ENCODE peak calls at places on chromosomes 7 and 10, in seven cellular contexts. One of them, this sample, is unnamed.

GRCh38 chr7:2796358-2797352 is 47.5 kb downstream of the GNA12 start:
- DNase-seq in Panc1: no peak
- DNase-seq in lower lobe of right lung: no peak
- DNase-seq in astrocyte of the spinal cord: peak; percentile 73
- DNase-seq in prostate gland: no peak
- DNase-seq in A549: no peak
- DNase-seq in cardiac fibroblast: peak; percentile 99
- DNase-seq in this sample: peak; percentile 78

GRCh38 chr10:3850999-3851937 is 66.3 kb upstream of the KLF6 start:
- DNase-seq in astrocyte of the spinal cord: peak; percentile 90
- DNase-seq in cardiac fibroblast: peak; percentile 78
- DNase-seq in lower lobe of right lung: no peak
- DNase-seq in Panc1: peak; percentile 88
- DNase-seq in A549: peak; percentile 83
- DNase-seq in prostate gland: no peak
- DNase-seq in this sample: peak; percentile 78

GRCh38 chr10:86769991-86770390 is 13.6 kb downstream of the BMPR1A start:
- DNase-seq in prostate gland: no peak
- DNase-seq in astrocyte of the spinal cord: no peak
- DNase-seq in Panc1: no peak
- DNase-seq in lower lobe of right lung: no peak
- DNase-seq in cardiac fibroblast: no peak
- DNase-seq in A549: no peak
- DNase-seq in this sample: no peak

GRCh38 chr7:130831817-130832481 is 97.9 kb upstream of the KLF14 start:
- DNase-seq in A549: peak; percentile 60
- DNase-seq in cardiac fibroblast: peak; percentile 78
- DNase-seq in prostate gland: no peak
- DNase-seq in lower lobe of right lung: no peak
- DNase-seq in astrocyte of the spinal cord: peak; percentile 50
- DNase-seq in Panc1: no peak
- DNase-seq in this sample: no peak

GRCh38 chr10:67539312-67539711 is 156.7 kb downstream of the CTNNA3 start:
- DNase-seq in prostate gland: no peak
- DNase-seq in cardiac fibroblast: peak; percentile 1
- DNase-seq in lower lobe of right lung: no peak
- DNase-seq in A549: no peak
- DNase-seq in Panc1: no peak
- DNase-seq in astrocyte of the spinal cord: no peak
- DNase-seq in this sample: no peak

GRCh38 chr10:14186245-14186644 is 144.5 kb downstream of the FRMD4A start:
- DNase-seq in astrocyte of the spinal cord: peak; percentile 20
- DNase-seq in A549: peak; percentile 17
- DNase-seq in prostate gland: no peak
- DNase-seq in lower lobe of right lung: no peak
- DNase-seq in cardiac fibroblast: no peak
- DNase-seq in Panc1: no peak
- DNase-seq in this sample: no peak

GRCh38 chr7:155667241-155667849 is 22.9 kb downstream of the RBM33 start:
- DNase-seq in Panc1: no peak
- DNase-seq in cardiac fibroblast: no peak
- DNase-seq in lower lobe of right lung: no peak
- DNase-seq in prostate gland: no peak
- DNase-seq in A549: no peak
- DNase-seq in astrocyte of the spinal cord: no peak
- DNase-seq in this sample: no peak

GRCh38 chr7:2248984-2249694 is 7.1 kb downstream of the NUDT1 start:
- DNase-seq in A549: peak; percentile 71
- DNase-seq in lower lobe of right lung: peak; percentile 70
- DNase-seq in prostate gland: no peak
- DNase-seq in cardiac fibroblast: peak; percentile 94
- DNase-seq in astrocyte of the spinal cord: peak; percentile 98
- DNase-seq in Panc1: no peak
- DNase-seq in this sample: peak; percentile 90

GRCh38 chr10:22185586-22185985 is 32.2 kb downstream of the EBLN1 start:
- DNase-seq in lower lobe of right lung: no peak
- DNase-seq in A549: no peak
- DNase-seq in astrocyte of the spinal cord: no peak
- DNase-seq in prostate gland: no peak
- DNase-seq in cardiac fibroblast: no peak
- DNase-seq in Panc1: no peak
- DNase-seq in this sample: no peak

GRCh38 chr10:69348824-69349541 is 67.7 kb downstream of the TACR2 start:
- DNase-seq in lower lobe of right lung: no peak
- DNase-seq in astrocyte of the spinal cord: peak; percentile 92
- DNase-seq in cardiac fibroblast: peak; percentile 93
- DNase-seq in Panc1: peak; percentile 52
- DNase-seq in prostate gland: no peak
- DNase-seq in A549: peak; percentile 78
- DNase-seq in this sample: peak; percentile 64
- H3K4me3 ChIP-seq in lower lobe of right lung: no peak overlapping the region
- H3K4me3 ChIP-seq in astrocyte of the spinal cord: no peak overlapping the region
- H3K4me3 ChIP-seq in cardiac fibroblast: no peak overlapping the region
- H3K4me3 ChIP-seq in Panc1: no peak overlapping the region
- H3K4me3 ChIP-seq in prostate gland: no peak overlapping the region
- H3K4me3 ChIP-seq in A549: no peak overlapping the region
- H3K4me3 ChIP-seq in this sample: no peak overlapping the region

GRCh38 chr7:23469961-23470250 is 385 bp downstream of the IGF2BP3 start:
- DNase-seq in cardiac fibroblast: no peak
- DNase-seq in lower lobe of right lung: no peak
- DNase-seq in Panc1: no peak
- DNase-seq in A549: peak; percentile 36
- DNase-seq in prostate gland: no peak
- DNase-seq in astrocyte of the spinal cord: no peak
- DNase-seq in this sample: no peak

GRCh38 chr7:23468721-23469149 is 1.6 kb downstream of the IGF2BP3 start:
- DNase-seq in prostate gland: no peak
- DNase-seq in A549: no peak
- DNase-seq in cardiac fibroblast: no peak
- DNase-seq in lower lobe of right lung: no peak
- DNase-seq in Panc1: no peak
- DNase-seq in astrocyte of the spinal cord: no peak
- DNase-seq in this sample: no peak

GRCh38 chr7:23470290-23471089 is at the start of gene IGF2BP3:
- DNase-seq in Panc1: peak; percentile 97
- DNase-seq in prostate gland: no peak
- DNase-seq in A549: peak; percentile 98
- DNase-seq in astrocyte of the spinal cord: peak; percentile 98
- DNase-seq in lower lobe of right lung: no peak
- DNase-seq in cardiac fibroblast: peak; percentile 98
- DNase-seq in this sample: peak; percentile 90

GRCh38 chr7:23467731-23468720 is 2.3 kb downstream of the IGF2BP3 start:
- DNase-seq in Panc1: no peak
- DNase-seq in prostate gland: no peak
- DNase-seq in A549: peak; percentile 62
- DNase-seq in astrocyte of the spinal cord: peak; percentile 63
- DNase-seq in lower lobe of right lung: no peak
- DNase-seq in cardiac fibroblast: peak; percentile 74
- DNase-seq in this sample: peak; percentile 45

DNA sequence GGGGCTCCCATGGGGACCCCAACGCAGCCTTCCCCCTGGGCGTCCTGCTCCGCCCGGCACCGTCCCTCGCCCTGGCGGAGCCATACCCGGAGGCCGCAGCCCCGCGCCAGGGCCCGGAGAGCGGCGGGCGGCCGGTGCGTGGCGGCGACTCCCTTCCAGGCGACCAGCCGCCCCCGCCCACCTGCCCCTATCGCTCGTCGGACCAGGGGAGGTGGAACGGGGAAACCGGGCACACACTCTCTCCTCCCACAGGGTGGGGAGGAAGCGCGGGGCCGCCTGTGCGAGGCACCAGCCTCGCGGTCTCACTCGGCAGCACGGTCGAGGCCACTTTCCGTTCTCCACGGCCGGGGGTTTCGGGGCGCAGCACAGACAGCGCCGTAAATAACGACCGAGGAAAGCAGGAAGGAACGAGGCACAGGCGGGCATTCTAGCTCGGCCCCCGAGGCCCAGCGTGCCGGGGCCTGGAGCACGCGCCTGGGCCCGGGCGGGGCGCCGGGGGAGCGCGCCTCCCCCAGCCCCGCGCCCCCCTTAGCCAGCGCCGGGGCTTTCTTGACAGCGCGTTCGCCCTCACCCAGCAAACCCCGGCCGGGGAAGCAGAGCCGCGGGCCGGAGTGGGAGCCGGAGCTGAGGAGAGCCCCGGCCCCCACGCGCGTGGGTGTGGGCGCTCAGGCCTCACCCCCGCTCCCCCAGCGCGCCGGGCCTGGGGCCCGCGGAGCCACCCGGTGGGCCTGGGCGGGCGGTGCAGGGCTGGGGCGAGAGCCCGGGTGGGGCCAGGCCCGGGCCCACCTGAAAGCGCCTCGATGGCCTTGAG is 936 bp downstream of the IGF2BP3 start:
- DNase-seq in cardiac fibroblast: no peak
- DNase-seq in Panc1: no peak
- DNase-seq in lower lobe of right lung: no peak
- DNase-seq in astrocyte of the spinal cord: no peak
- DNase-seq in prostate gland: no peak
- DNase-seq in A549: peak; percentile 36
- DNase-seq in this sample: no peak
- H3K4me3 ChIP-seq in cardiac fibroblast: peak overlapping the region; percentile 82
- H3K4me3 ChIP-seq in Panc1: peak overlapping the region; percentile 98
- H3K4me3 ChIP-seq in lower lobe of right lung: peak overlapping the region; percentile 43
- H3K4me3 ChIP-seq in astrocyte of the spinal cord: peak overlapping the region; percentile 86
- H3K4me3 ChIP-seq in prostate gland: no peak overlapping the region
- H3K4me3 ChIP-seq in A549: peak overlapping the region; percentile 80
- H3K4me3 ChIP-seq in this sample: peak overlapping the region; percentile 85

DNA sequence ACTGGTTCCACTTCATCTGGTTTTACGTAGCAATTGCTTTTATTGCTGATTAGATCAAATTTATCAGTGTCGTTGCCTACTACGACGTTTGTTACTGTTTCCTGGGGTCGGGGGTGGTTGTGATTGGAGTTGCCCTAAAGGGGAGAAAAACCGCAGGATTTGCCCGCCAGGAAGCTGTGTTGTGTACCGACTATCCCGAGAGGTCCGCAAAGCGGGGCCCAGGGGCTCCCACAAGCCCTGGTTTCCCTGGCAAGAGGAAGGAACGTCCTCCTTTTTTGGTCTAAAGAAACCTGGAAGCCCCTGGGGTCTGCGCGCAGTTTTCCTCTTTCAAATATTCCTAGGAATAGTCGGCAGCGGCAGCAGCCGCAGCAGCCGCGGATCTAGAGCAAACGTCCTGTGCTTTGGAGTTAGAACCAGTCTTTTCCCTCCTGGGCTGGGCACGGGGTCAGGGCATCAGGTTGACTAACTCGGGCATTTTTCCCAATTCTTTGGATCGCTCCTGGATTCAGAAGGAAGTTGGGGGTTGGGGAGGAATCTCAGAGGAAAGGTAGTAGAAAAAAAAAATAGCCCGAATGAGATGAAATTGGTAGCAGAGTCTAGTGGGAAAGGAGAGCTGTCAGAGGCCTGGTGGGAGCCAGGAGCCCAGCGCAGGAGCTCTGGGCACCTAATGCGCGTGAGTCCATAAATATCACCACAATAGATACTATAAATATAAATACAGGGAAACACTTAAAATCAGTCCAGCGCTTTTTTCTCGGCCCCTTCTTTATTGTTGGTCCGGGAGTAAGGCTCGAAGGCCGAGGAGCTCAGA is 4.6 kb downstream of the VAX1 start:
- DNase-seq in A549: no peak
- DNase-seq in cardiac fibroblast: no peak
- DNase-seq in astrocyte of the spinal cord: no peak
- DNase-seq in Panc1: no peak
- DNase-seq in prostate gland: no peak
- DNase-seq in lower lobe of right lung: no peak
- DNase-seq in this sample: no peak
- H3K4me3 ChIP-seq in A549: no peak overlapping the region
- H3K4me3 ChIP-seq in cardiac fibroblast: no peak overlapping the region
- H3K4me3 ChIP-seq in astrocyte of the spinal cord: no peak overlapping the region
- H3K4me3 ChIP-seq in Panc1: no peak overlapping the region
- H3K4me3 ChIP-seq in prostate gland: no peak overlapping the region
- H3K4me3 ChIP-seq in lower lobe of right lung: no peak overlapping the region
- H3K4me3 ChIP-seq in this sample: no peak overlapping the region

GRCh38 chr10:27601519-27601918 is 97.4 kb downstream of the RAB18 start:
- DNase-seq in Panc1: no peak
- DNase-seq in A549: no peak
- DNase-seq in cardiac fibroblast: no peak
- DNase-seq in prostate gland: no peak
- DNase-seq in astrocyte of the spinal cord: no peak
- DNase-seq in lower lobe of right lung: no peak
- DNase-seq in this sample: no peak
- H3K4me3 ChIP-seq in Panc1: no peak overlapping the region
- H3K4me3 ChIP-seq in A549: no peak overlapping the region
- H3K4me3 ChIP-seq in cardiac fibroblast: no peak overlapping the region
- H3K4me3 ChIP-seq in prostate gland: no peak overlapping the region
- H3K4me3 ChIP-seq in astrocyte of the spinal cord: no peak overlapping the region
- H3K4me3 ChIP-seq in lower lobe of right lung: no peak overlapping the region
- H3K4me3 ChIP-seq in this sample: no peak overlapping the region

GRCh38 chr7:158958618-158959017 is 102.3 kb downstream of the DYNC2I1 start:
- DNase-seq in prostate gland: no peak
- DNase-seq in A549: no peak
- DNase-seq in cardiac fibroblast: no peak
- DNase-seq in Panc1: no peak
- DNase-seq in lower lobe of right lung: no peak
- DNase-seq in astrocyte of the spinal cord: no peak
- DNase-seq in this sample: no peak
- H3K4me3 ChIP-seq in prostate gland: no peak overlapping the region
- H3K4me3 ChIP-seq in A549: no peak overlapping the region
- H3K4me3 ChIP-seq in cardiac fibroblast: no peak overlapping the region
- H3K4me3 ChIP-seq in Panc1: no peak overlapping the region
- H3K4me3 ChIP-seq in lower lobe of right lung: peak overlapping the region; percentile 44
- H3K4me3 ChIP-seq in astrocyte of the spinal cord: no peak overlapping the region
- H3K4me3 ChIP-seq in this sample: no peak overlapping the region

GRCh38 chr10:35353399-35353798 is 17.1 kb downstream of the CCNY start:
- DNase-seq in astrocyte of the spinal cord: no peak
- DNase-seq in prostate gland: no peak
- DNase-seq in Panc1: no peak
- DNase-seq in A549: no peak
- DNase-seq in cardiac fibroblast: no peak
- DNase-seq in lower lobe of right lung: no peak
- DNase-seq in this sample: no peak
- H3K4me3 ChIP-seq in astrocyte of the spinal cord: no peak overlapping the region
- H3K4me3 ChIP-seq in prostate gland: no peak overlapping the region
- H3K4me3 ChIP-seq in Panc1: no peak overlapping the region
- H3K4me3 ChIP-seq in A549: no peak overlapping the region
- H3K4me3 ChIP-seq in cardiac fibroblast: no peak overlapping the region
- H3K4me3 ChIP-seq in lower lobe of right lung: no peak overlapping the region
- H3K4me3 ChIP-seq in this sample: no peak overlapping the region

This sample was measured in skeletal muscle cell.